ENCODE peak calls at places on chromosome 15, in nine cellular contexts. One of them, this sample, is unnamed.

GRCh38 chr15:80694624-80695098 is 449 bp upstream of the ABHD17C start:
- DNase-seq in EL: peak; percentile 51
- DNase-seq in hepatocyte: no peak
- DNase-seq in HT1080: no peak
- DNase-seq in sigmoid colon: no peak
- DNase-seq in NCI-H748 treated with DMSO at 0.1 percent for 48 hours: no peak
- DNase-seq in WTC11: peak; percentile 44
- DNase-seq in Caco-2: no peak
- DNase-seq in activated CD8-positive, alpha-beta T cell treated with anti-CD3 and anti-CD28 coated beads, Interleukin-2, amount 10 ng/mL, durations not matched to agents 7 days and 5 days: peak; percentile 22
- DNase-seq in this sample: no peak

GRCh38 chr15:40343512-40343911 is 2.8 kb upstream of the CCDC9B start:
- DNase-seq in HT1080: peak; percentile 99
- DNase-seq in activated CD8-positive, alpha-beta T cell treated with anti-CD3 and anti-CD28 coated beads, Interleukin-2, amount 10 ng/mL, durations not matched to agents 7 days and 5 days: no peak
- DNase-seq in EL: peak; percentile 98
- DNase-seq in Caco-2: no peak
- DNase-seq in sigmoid colon: no peak
- DNase-seq in hepatocyte: peak; percentile 60
- DNase-seq in NCI-H748 treated with DMSO at 0.1 percent for 48 hours: no peak
- DNase-seq in WTC11: no peak
- DNase-seq in this sample: no peak

GRCh38 chr15:84747423-84748273 is 744 bp upstream of the ZNF592 start:
- DNase-seq in WTC11: peak; percentile 74
- DNase-seq in EL: peak; percentile 72
- DNase-seq in Caco-2: peak; percentile 85
- DNase-seq in sigmoid colon: peak; percentile 89
- DNase-seq in activated CD8-positive, alpha-beta T cell treated with anti-CD3 and anti-CD28 coated beads, Interleukin-2, amount 10 ng/mL, durations not matched to agents 7 days and 5 days: peak; percentile 79
- DNase-seq in NCI-H748 treated with DMSO at 0.1 percent for 48 hours: no peak
- DNase-seq in HT1080: peak; percentile 67
- DNase-seq in hepatocyte: peak; percentile 87
- DNase-seq in this sample: peak; percentile 33

GRCh38 chr15:60859996-60860494 is 369.1 kb downstream of the RORA start:
- DNase-seq in EL: peak; percentile 23
- DNase-seq in Caco-2: no peak
- DNase-seq in WTC11: no peak
- DNase-seq in NCI-H748 treated with DMSO at 0.1 percent for 48 hours: no peak
- DNase-seq in activated CD8-positive, alpha-beta T cell treated with anti-CD3 and anti-CD28 coated beads, Interleukin-2, amount 10 ng/mL, durations not matched to agents 7 days and 5 days: no peak
- DNase-seq in sigmoid colon: no peak
- DNase-seq in HT1080: peak; percentile 17
- DNase-seq in hepatocyte: no peak
- DNase-seq in this sample: no peak

GRCh38 chr15:40323953-40324937 is 753 bp downstream of the INAFM2 start:
- DNase-seq in activated CD8-positive, alpha-beta T cell treated with anti-CD3 and anti-CD28 coated beads, Interleukin-2, amount 10 ng/mL, durations not matched to agents 7 days and 5 days: peak; percentile 46
- DNase-seq in Caco-2: no peak
- DNase-seq in hepatocyte: no peak
- DNase-seq in NCI-H748 treated with DMSO at 0.1 percent for 48 hours: no peak
- DNase-seq in EL: no peak
- DNase-seq in sigmoid colon: no peak
- DNase-seq in HT1080: no peak
- DNase-seq in WTC11: peak; percentile 46
- DNase-seq in this sample: peak; percentile 38

GRCh38 chr15:63509933-63510547 is 5.6 kb downstream of the USP3 start:
- DNase-seq in sigmoid colon: no peak
- DNase-seq in EL: peak; percentile 73
- DNase-seq in hepatocyte: no peak
- DNase-seq in WTC11: no peak
- DNase-seq in Caco-2: no peak
- DNase-seq in NCI-H748 treated with DMSO at 0.1 percent for 48 hours: no peak
- DNase-seq in activated CD8-positive, alpha-beta T cell treated with anti-CD3 and anti-CD28 coated beads, Interleukin-2, amount 10 ng/mL, durations not matched to agents 7 days and 5 days: no peak
- DNase-seq in HT1080: peak; percentile 83
- DNase-seq in this sample: no peak

GRCh38 chr15:69531302-69532027 is 78.8 kb downstream of the RPLP1 start:
- DNase-seq in WTC11: no peak
- DNase-seq in Caco-2: no peak
- DNase-seq in hepatocyte: no peak
- DNase-seq in sigmoid colon: no peak
- DNase-seq in HT1080: no peak
- DNase-seq in EL: no peak
- DNase-seq in activated CD8-positive, alpha-beta T cell treated with anti-CD3 and anti-CD28 coated beads, Interleukin-2, amount 10 ng/mL, durations not matched to agents 7 days and 5 days: no peak
- DNase-seq in NCI-H748 treated with DMSO at 0.1 percent for 48 hours: no peak
- DNase-seq in this sample: no peak

GRCh38 chr15:58154769-58155168 is 16.6 kb downstream of the AQP9 start:
- DNase-seq in WTC11: no peak
- DNase-seq in sigmoid colon: no peak
- DNase-seq in EL: no peak
- DNase-seq in hepatocyte: no peak
- DNase-seq in HT1080: no peak
- DNase-seq in activated CD8-positive, alpha-beta T cell treated with anti-CD3 and anti-CD28 coated beads, Interleukin-2, amount 10 ng/mL, durations not matched to agents 7 days and 5 days: no peak
- DNase-seq in NCI-H748 treated with DMSO at 0.1 percent for 48 hours: no peak
- DNase-seq in Caco-2: no peak
- DNase-seq in this sample: no peak

GRCh38 chr15:35740761-35741160 is 194.8 kb upstream of the DPH6 start:
- DNase-seq in NCI-H748 treated with DMSO at 0.1 percent for 48 hours: no peak
- DNase-seq in activated CD8-positive, alpha-beta T cell treated with anti-CD3 and anti-CD28 coated beads, Interleukin-2, amount 10 ng/mL, durations not matched to agents 7 days and 5 days: no peak
- DNase-seq in EL: peak; percentile 70
- DNase-seq in WTC11: no peak
- DNase-seq in Caco-2: no peak
- DNase-seq in HT1080: no peak
- DNase-seq in hepatocyte: no peak
- DNase-seq in sigmoid colon: no peak
- DNase-seq in this sample: no peak

GRCh38 chr15:36330598-36330997 is 248.8 kb upstream of the CDIN1 start:
- DNase-seq in sigmoid colon: no peak
- DNase-seq in WTC11: no peak
- DNase-seq in HT1080: no peak
- DNase-seq in hepatocyte: no peak
- DNase-seq in activated CD8-positive, alpha-beta T cell treated with anti-CD3 and anti-CD28 coated beads, Interleukin-2, amount 10 ng/mL, durations not matched to agents 7 days and 5 days: no peak
- DNase-seq in EL: no peak
- DNase-seq in NCI-H748 treated with DMSO at 0.1 percent for 48 hours: no peak
- DNase-seq in Caco-2: no peak
- DNase-seq in this sample: no peak

GRCh38 chr15:58065445-58066041 is at the start of gene ALDH1A2:
- DNase-seq in Caco-2: no peak
- DNase-seq in NCI-H748 treated with DMSO at 0.1 percent for 48 hours: no peak
- DNase-seq in HT1080: no peak
- DNase-seq in WTC11: peak; percentile 50
- DNase-seq in sigmoid colon: peak; percentile 65
- DNase-seq in hepatocyte: peak; percentile 35
- DNase-seq in activated CD8-positive, alpha-beta T cell treated with anti-CD3 and anti-CD28 coated beads, Interleukin-2, amount 10 ng/mL, durations not matched to agents 7 days and 5 days: no peak
- DNase-seq in EL: peak; percentile 8
- DNase-seq in this sample: peak; percentile 49

GRCh38 chr15:40282870-40283614 is at the start of gene ANKRD63:
- DNase-seq in WTC11: no peak
- DNase-seq in Caco-2: no peak
- DNase-seq in HT1080: no peak
- DNase-seq in hepatocyte: no peak
- DNase-seq in EL: peak; percentile 19
- DNase-seq in NCI-H748 treated with DMSO at 0.1 percent for 48 hours: no peak
- DNase-seq in activated CD8-positive, alpha-beta T cell treated with anti-CD3 and anti-CD28 coated beads, Interleukin-2, amount 10 ng/mL, durations not matched to agents 7 days and 5 days: peak; percentile 49
- DNase-seq in sigmoid colon: no peak
- DNase-seq in this sample: no peak

GRCh38 chr15:27042230-27042629 is 71.2 kb downstream of the GABRG3 start:
- DNase-seq in Caco-2: no peak
- DNase-seq in sigmoid colon: no peak
- DNase-seq in WTC11: no peak
- DNase-seq in activated CD8-positive, alpha-beta T cell treated with anti-CD3 and anti-CD28 coated beads, Interleukin-2, amount 10 ng/mL, durations not matched to agents 7 days and 5 days: no peak
- DNase-seq in HT1080: no peak
- DNase-seq in EL: no peak
- DNase-seq in NCI-H748 treated with DMSO at 0.1 percent for 48 hours: no peak
- DNase-seq in hepatocyte: no peak
- DNase-seq in this sample: no peak

GRCh38 chr15:67024322-67024997 is 40.9 kb upstream of the SMAD3 start:
- DNase-seq in NCI-H748 treated with DMSO at 0.1 percent for 48 hours: no peak
- DNase-seq in WTC11: no peak
- DNase-seq in HT1080: peak; percentile 92
- DNase-seq in sigmoid colon: peak; percentile 92
- DNase-seq in Caco-2: peak; percentile 66
- DNase-seq in activated CD8-positive, alpha-beta T cell treated with anti-CD3 and anti-CD28 coated beads, Interleukin-2, amount 10 ng/mL, durations not matched to agents 7 days and 5 days: no peak
- DNase-seq in EL: peak; percentile 97
- DNase-seq in hepatocyte: peak; percentile 89
- DNase-seq in this sample: peak; percentile 39

GRCh38 chr15:57476533-57476975 is 100.2 kb downstream of the CGNL1 start:
- DNase-seq in EL: peak; percentile 49
- DNase-seq in HT1080: peak; percentile 68
- DNase-seq in WTC11: no peak
- DNase-seq in sigmoid colon: no peak
- DNase-seq in Caco-2: no peak
- DNase-seq in hepatocyte: no peak
- DNase-seq in activated CD8-positive, alpha-beta T cell treated with anti-CD3 and anti-CD28 coated beads, Interleukin-2, amount 10 ng/mL, durations not matched to agents 7 days and 5 days: no peak
- DNase-seq in NCI-H748 treated with DMSO at 0.1 percent for 48 hours: no peak
- DNase-seq in this sample: no peak

GRCh38 chr15:74261685-74262084 is 25.6 kb downstream of the CCDC33 start:
- DNase-seq in HT1080: no peak
- DNase-seq in hepatocyte: no peak
- DNase-seq in WTC11: no peak
- DNase-seq in EL: no peak
- DNase-seq in Caco-2: no peak
- DNase-seq in activated CD8-positive, alpha-beta T cell treated with anti-CD3 and anti-CD28 coated beads, Interleukin-2, amount 10 ng/mL, durations not matched to agents 7 days and 5 days: no peak
- DNase-seq in sigmoid colon: no peak
- DNase-seq in NCI-H748 treated with DMSO at 0.1 percent for 48 hours: no peak
- DNase-seq in this sample: no peak

GRCh38 chr15:48928877-48929538 is 34.7 kb downstream of the SHC4 start:
- DNase-seq in Caco-2: no peak
- DNase-seq in EL: peak; percentile 33
- DNase-seq in NCI-H748 treated with DMSO at 0.1 percent for 48 hours: no peak
- DNase-seq in activated CD8-positive, alpha-beta T cell treated with anti-CD3 and anti-CD28 coated beads, Interleukin-2, amount 10 ng/mL, durations not matched to agents 7 days and 5 days: peak; percentile 46
- DNase-seq in WTC11: no peak
- DNase-seq in HT1080: peak; percentile 87
- DNase-seq in sigmoid colon: no peak
- DNase-seq in hepatocyte: no peak
- DNase-seq in this sample: no peak

GRCh38 chr15:68149059-68149458 is 56.1 kb downstream of the CALML4 start:
- DNase-seq in sigmoid colon: no peak
- DNase-seq in EL: peak; percentile 82
- DNase-seq in hepatocyte: no peak
- DNase-seq in HT1080: peak; percentile 48
- DNase-seq in WTC11: no peak
- DNase-seq in NCI-H748 treated with DMSO at 0.1 percent for 48 hours: no peak
- DNase-seq in Caco-2: no peak
- DNase-seq in activated CD8-positive, alpha-beta T cell treated with anti-CD3 and anti-CD28 coated beads, Interleukin-2, amount 10 ng/mL, durations not matched to agents 7 days and 5 days: no peak
- DNase-seq in this sample: no peak

GRCh38 chr15:44101286-44101685 is 93.8 kb downstream of the FRMD5 start:
- DNase-seq in HT1080: no peak
- DNase-seq in activated CD8-positive, alpha-beta T cell treated with anti-CD3 and anti-CD28 coated beads, Interleukin-2, amount 10 ng/mL, durations not matched to agents 7 days and 5 days: no peak
- DNase-seq in NCI-H748 treated with DMSO at 0.1 percent for 48 hours: no peak
- DNase-seq in sigmoid colon: no peak
- DNase-seq in Caco-2: no peak
- DNase-seq in hepatocyte: no peak
- DNase-seq in WTC11: no peak
- DNase-seq in EL: no peak
- DNase-seq in this sample: no peak

GRCh38 chr15:74889390-74889881 is 406 bp upstream of the MPI start:
- DNase-seq in Caco-2: peak; percentile 23
- DNase-seq in WTC11: peak; percentile 40
- DNase-seq in activated CD8-positive, alpha-beta T cell treated with anti-CD3 and anti-CD28 coated beads, Interleukin-2, amount 10 ng/mL, durations not matched to agents 7 days and 5 days: peak; percentile 30
- DNase-seq in HT1080: peak; percentile 55
- DNase-seq in NCI-H748 treated with DMSO at 0.1 percent for 48 hours: no peak
- DNase-seq in sigmoid colon: peak; percentile 75
- DNase-seq in EL: peak; percentile 59
- DNase-seq in hepatocyte: no peak
- DNase-seq in this sample: peak; percentile 61

GRCh38 chr15:74193305-74193718 is 9.3 kb downstream of the STRA6 start:
- DNase-seq in sigmoid colon: no peak
- DNase-seq in HT1080: peak; percentile 96
- DNase-seq in NCI-H748 treated with DMSO at 0.1 percent for 48 hours: no peak
- DNase-seq in hepatocyte: peak; percentile 46
- DNase-seq in Caco-2: no peak
- DNase-seq in WTC11: no peak
- DNase-seq in activated CD8-positive, alpha-beta T cell treated with anti-CD3 and anti-CD28 coated beads, Interleukin-2, amount 10 ng/mL, durations not matched to agents 7 days and 5 days: no peak
- DNase-seq in EL: peak; percentile 93
- DNase-seq in this sample: no peak

GRCh38 chr15:98391131-98391530 is 257.2 kb upstream of the IGF1R start:
- DNase-seq in EL: no peak
- DNase-seq in HT1080: no peak
- DNase-seq in sigmoid colon: no peak
- DNase-seq in Caco-2: no peak
- DNase-seq in NCI-H748 treated with DMSO at 0.1 percent for 48 hours: no peak
- DNase-seq in WTC11: no peak
- DNase-seq in hepatocyte: no peak
- DNase-seq in activated CD8-positive, alpha-beta T cell treated with anti-CD3 and anti-CD28 coated beads, Interleukin-2, amount 10 ng/mL, durations not matched to agents 7 days and 5 days: no peak
- DNase-seq in this sample: no peak